ENCODE peak calls at places on chromosomes 12 and 14, in ten cellular contexts. C is mesendoderm; G is activated T-helper 1 cell treated with anti-CD3 and anti-CD28 coated beads, Interleukin-2, amount 50 U/mL, for 16 hours; D is nephron progenitor cell; N is Caki2; B is HTR-8/SVneo; K is progenitor cell of endocrine pancreas; O is NCI-H2081; E is coronary artery; U is GM10248. M is an unnamed sample.

GRCh38 chr12:75289678-75290200 is 40.4 kb downstream of the CAPS2 start:
- DNase-seq in C (no peak), G (no peak), D (no peak), N (peak; percentile 11), B (no peak), K (no peak), O (no peak), E (no peak), U (no peak), M (no peak)

GRCh38 chr12:108112815-108113556 is 16.1 kb upstream of the WSCD2 start:
- DNase-seq in C (peak; percentile 94), G (no peak), D (peak; percentile 29), N (no peak), B (no peak), K (no peak), O (no peak), E (no peak), U (no peak), M (no peak)

GRCh38 chr12:72271401-72271740 is 799 bp upstream of the TRHDE start:
- DNase-seq in C (no peak), G (no peak), D (peak; percentile 74), N (peak; percentile 85), B (peak; percentile 24), K (peak; percentile 33), O (peak; percentile 7), E (no peak), U (no peak), M (peak; percentile 83)

GRCh38 chr12:6383572-6384498 is at the start of gene LTBR:
- DNase-seq in C (peak; percentile 91), G (no peak), D (peak; percentile 71), N (peak; percentile 87), B (peak; percentile 93), K (peak; percentile 60), O (peak; percentile 74), E (peak; percentile 99), U (peak; percentile 36), M (no peak)

GRCh38 chr12:48291511-48291910 is 59.2 kb downstream of the ZNF641 start:
- DNase-seq in C (peak; percentile 18), G (no peak), D (no peak), N (no peak), B (no peak), K (no peak), O (no peak), E (no peak), U (no peak), M (no peak)

GRCh38 chr14:95460647-95461478 is 55.6 kb downstream of the SYNE3 start:
- DNase-seq in C (peak; percentile 73), G (no peak), D (peak; percentile 25), N (peak; percentile 72), B (peak; percentile 70), K (no peak), O (peak; percentile 100), E (no peak), U (no peak), M (peak; percentile 89)

GRCh38 chr12:12560587-12561304 is 1.9 kb downstream of the DUSP16 start:
- DNase-seq in C (peak; percentile 75), G (peak; percentile 38), D (no peak), N (peak; percentile 72), B (peak; percentile 26), K (no peak), O (peak; percentile 66), E (no peak), U (peak; percentile 42), M (no peak)

GRCh38 chr12:119695034-119695433 is 27.1 kb downstream of the PRKAB1 start:
- DNase-seq in C (peak; percentile 53), G (no peak), D (no peak), N (no peak), B (peak; percentile 10), K (no peak), O (no peak), E (no peak), U (no peak), M (no peak)

GRCh38 chr14:26401170-26401968 is 196.5 kb downstream of the NOVA1 start:
- DNase-seq in C (peak; percentile 28), G (no peak), D (no peak), N (no peak), B (no peak), K (no peak), O (peak; percentile 46), E (no peak), U (no peak), M (no peak)

GRCh38 chr14:99517046-99517642 is 35.9 kb downstream of the CCNK start:
- DNase-seq in C (no peak), G (no peak), D (no peak), N (no peak), B (no peak), K (no peak), O (no peak), E (peak; percentile 60), U (no peak), M (no peak)

GRCh38 chr14:77181603-77182437 is at the start of gene TMEM63C:
- DNase-seq in C (peak; percentile 98), G (peak; percentile 26), D (peak; percentile 83), N (peak; percentile 89), B (peak; percentile 98), K (peak; percentile 38), O (peak; percentile 97), E (no peak), U (peak; percentile 63), M (peak; percentile 79)

GRCh38 chr14:21428930-21429329 is 27.0 kb downstream of the CHD8 start:
- DNase-seq in C (no peak), G (no peak), D (no peak), N (no peak), B (no peak), K (no peak), O (peak; percentile 59), E (no peak), U (no peak), M (no peak)

GRCh38 chr12:6538420-6539275 is 4.3 kb downstream of the GAPDH start:
- DNase-seq in C (peak; percentile 74), G (no peak), D (no peak), N (peak; percentile 71), B (no peak), K (no peak), O (no peak), E (no peak), U (no peak), M (no peak)

M was measured in osteocyte.